ENCODE peak calls at places on chromosomes 11 and 22, in eight cellular contexts. I is cardiac muscle cell, A is uterus, H is GM23248, O is upper lobe of right lung, Y is stomach, B is brain microvascular endothelial cell, K is neuronal stem cell. X is an unnamed sample.

GRCh38 chr11:59201376-59201775 is 11.4 kb downstream of the MPEG1 start:
- DNase-seq in O (no peak), A (no peak), B (no peak), K (no peak), H (no peak), Y (no peak), I (no peak), X (no peak)

GRCh38 chr22:29043906-29044575 is 17.6 kb downstream of the C22orf31 start:
- DNase-seq in Y (no peak), O (no peak), K (no peak), A (no peak), I (peak), H (peak), B (peak), X (no peak)

GRCh38 chr22:38240734-38241252 is 32.0 kb downstream of the TMEM184B start:
- DNase-seq in H (peak), B (peak), Y (peak), O (no peak), K (peak), I (peak), A (no peak), X (no peak)

GRCh38 chr11:76327223-76327622 is 53.7 kb downstream of the THAP12 start:
- DNase-seq in Y (no peak), A (no peak), H (no peak), K (no peak), I (no peak), O (peak), B (no peak), X (no peak)

GRCh38 chr11:75264971-75265370 is 24.4 kb downstream of the TPBGL start:
- DNase-seq in O (peak), H (no peak), K (no peak), Y (no peak), B (no peak), A (no peak), I (no peak), X (no peak)

GRCh38 chr11:6608011-6608410 is 4.0 kb downstream of the TAF10 start:
- DNase-seq in A (no peak), Y (no peak), B (no peak), H (no peak), O (no peak), K (no peak), I (no peak), X (no peak)

GRCh38 chr11:12149672-12150225 is 39.4 kb downstream of the MICAL2 start:
- DNase-seq in H (no peak), I (peak), K (no peak), O (peak), Y (no peak), A (no peak), B (no peak), X (no peak)

GRCh38 chr22:23206915-23207314 is 26.6 kb downstream of the BCR start:
- DNase-seq in I (no peak), K (no peak), O (no peak), A (no peak), H (no peak), B (no peak), Y (no peak), X (no peak)

GRCh38 chr22:48241658-48242057 is 1479.2 kb downstream of the TBC1D22A start:
- DNase-seq in Y (peak), K (no peak), B (no peak), I (no peak), H (no peak), O (peak), A (no peak), X (no peak)

GRCh38 chr11:110027627-110028371 is 65.4 kb upstream of the ZC3H12C start:
- DNase-seq in K (no peak), I (no peak), H (no peak), Y (no peak), A (no peak), O (no peak), B (no peak), X (no peak)

GRCh38 chr11:1568451-1568911 is 3.6 kb downstream of the DUSP8 start:
- DNase-seq in I (no peak), K (no peak), O (peak), H (no peak), B (no peak), A (no peak), Y (no peak), X (no peak)

GRCh38 chr11:68159665-68160064 is 38.5 kb upstream of the CHKA start:
- DNase-seq in B (no peak), A (no peak), Y (no peak), H (no peak), O (no peak), K (no peak), I (no peak), X (no peak)

GRCh38 chr11:71192629-71193028 is 59.7 kb downstream of the SHANK2 start:
- DNase-seq in B (no peak), Y (no peak), I (no peak), K (no peak), H (no peak), O (no peak), A (no peak), X (no peak)

GRCh38 chr11:69183613-69184012 is 27.9 kb downstream of the SMIM38 start:
- DNase-seq in O (no peak), B (no peak), K (no peak), Y (no peak), H (no peak), I (no peak), A (no peak), X (no peak)

GRCh38 chr22:27670701-27671412 is 130.7 kb downstream of the MN1 start:
- DNase-seq in K (peak), I (peak), B (no peak), A (no peak), H (peak), O (no peak), Y (peak), X (no peak)

GRCh38 chr11:110026823-110027626 is 66.2 kb upstream of the ZC3H12C start:
- DNase-seq in K (no peak), H (no peak), B (no peak), O (no peak), I (no peak), A (no peak), Y (no peak), X (no peak)

GRCh38 chr11:94926698-94927237 is 46.6 kb downstream of the CWC15 start:
- DNase-seq in O (peak), H (peak), A (peak), I (peak), B (peak), Y (peak), K (no peak), X (no peak)

DNA sequence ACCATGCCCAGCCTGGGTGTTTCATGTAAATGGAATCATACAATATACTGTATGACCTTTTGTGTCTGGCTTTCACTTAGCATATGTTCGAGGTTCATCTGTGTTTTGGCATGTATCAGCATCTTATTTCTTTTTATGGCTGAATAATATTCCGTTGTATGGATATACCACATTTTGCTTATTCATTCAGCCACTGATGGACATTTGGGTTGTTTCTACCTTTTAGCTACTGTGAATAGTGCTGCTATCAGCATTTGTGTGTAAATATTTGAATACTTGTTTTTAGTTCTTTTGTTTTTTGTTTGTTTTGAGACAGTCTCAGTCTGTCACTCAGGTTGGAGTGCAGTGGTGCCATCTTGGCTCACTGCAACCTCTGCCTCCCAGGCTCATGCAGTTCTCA is 35.7 kb downstream of the KDM2A start:
- DNase-seq in H (no peak), A (no peak), K (no peak), O (no peak), B (no peak), I (no peak), Y (no peak), X (no peak)
- H3K27ac ChIP-seq in H (no peak), A (no peak), K (no peak), O (no peak), B (no peak), I (no peak), Y (no peak), X (no peak)

GRCh38 chr11:65692367-65692766 is 19.7 kb upstream of the KAT5 start:
- DNase-seq in O (no peak), A (no peak), K (no peak), I (no peak), H (no peak), B (no peak), Y (peak), X (no peak)

GRCh38 chr11:65698205-65698604 is 13.8 kb upstream of the KAT5 start:
- DNase-seq in A (no peak), K (no peak), Y (no peak), H (no peak), O (no peak), B (no peak), I (peak), X (no peak)

GRCh38 chr11:65699306-65699705 is 12.7 kb upstream of the KAT5 start:
- DNase-seq in K (no peak), I (no peak), O (peak), H (no peak), Y (no peak), B (no peak), A (no peak), X (no peak)

GRCh38 chr11:65696802-65697552 is 15.1 kb upstream of the KAT5 start:
- DNase-seq in A (no peak), B (no peak), H (no peak), I (no peak), Y (no peak), O (peak), K (no peak), X (no peak)

DNA sequence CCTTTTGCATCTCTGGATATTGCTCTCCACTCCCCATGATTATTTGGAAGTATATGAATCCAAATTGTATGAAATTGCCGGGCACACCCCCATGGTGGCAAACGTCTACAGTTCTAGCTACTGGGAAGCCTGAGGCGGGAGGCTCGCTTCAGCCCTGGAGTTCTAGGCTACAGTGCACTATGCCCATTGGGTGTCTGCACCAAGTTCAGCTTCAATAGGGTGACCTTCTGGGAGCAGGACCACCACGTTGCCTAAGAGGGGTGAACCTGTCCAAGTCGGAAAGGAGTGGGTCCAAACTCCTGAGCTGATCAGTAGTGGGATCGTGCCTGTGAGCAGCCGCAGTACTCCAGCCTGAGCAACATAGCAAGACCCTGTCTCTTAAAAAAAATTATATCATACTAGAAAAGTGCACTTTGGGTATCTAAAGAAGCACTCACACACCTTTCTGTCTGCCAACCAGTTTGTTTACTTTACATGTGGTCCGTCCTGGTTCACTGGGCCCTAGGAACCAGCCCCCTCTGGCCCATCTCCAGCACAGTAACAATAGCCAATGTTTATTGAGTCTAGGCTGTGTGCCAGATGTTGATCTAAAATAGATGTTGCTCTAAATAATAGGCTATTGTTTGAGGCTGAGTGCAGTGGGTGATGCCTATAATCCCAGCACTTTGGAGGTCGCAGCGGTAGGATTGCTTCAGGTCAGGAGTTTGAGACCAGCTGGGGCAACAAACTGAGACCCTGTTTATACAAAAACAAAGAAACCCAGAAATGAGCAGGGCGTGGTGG is 16.4 kb upstream of the KAT5 start:
- DNase-seq in O (no peak), B (no peak), Y (peak), I (peak), K (no peak), A (no peak), H (no peak), X (peak)
- H3K27ac ChIP-seq in O (no peak), B (no peak), Y (peak), I (no peak), K (no peak), A (no peak), H (no peak), X (no peak)

GRCh38 chr22:42444060-42444904 is 12.1 kb upstream of the NFAM1 start:
- DNase-seq in Y (peak), H (peak), O (peak), K (peak), A (peak), B (peak), I (peak), X (peak)
- H3K27ac ChIP-seq in Y (peak), H (peak), O (peak), K (no peak), A (peak), B (no peak), I (peak), X (peak)

GRCh38 chr22:46890819-46891218 is 128.4 kb downstream of the TBC1D22A start:
- DNase-seq in K (no peak), Y (no peak), B (no peak), A (no peak), I (no peak), O (no peak), H (no peak), X (no peak)
- H3K27ac ChIP-seq in K (no peak), Y (no peak), B (no peak), A (no peak), I (no peak), O (no peak), H (no peak), X (no peak)

GRCh38 chr11:128670631-128671030 is 23.2 kb upstream of the FLI1 start:
- DNase-seq in A (no peak), Y (no peak), I (no peak), H (peak), K (no peak), O (no peak), B (no peak), X (no peak)
- H3K27ac ChIP-seq in A (no peak), Y (no peak), I (no peak), H (no peak), K (no peak), O (no peak), B (no peak), X (no peak)

GRCh38 chr11:125328181-125328580 is 163.6 kb downstream of the PKNOX2 start:
- DNase-seq in B (no peak), I (no peak), O (no peak), A (no peak), H (no peak), K (no peak), Y (no peak), X (no peak)
- H3K27ac ChIP-seq in B (no peak), I (no peak), O (no peak), A (no peak), H (no peak), K (no peak), Y (no peak), X (no peak)